ENCODE peak calls at places on chromosomes 1 and 21, in four cellular contexts. L is fibroblast of the conjunctiva, N is GM23248, C is cardiac muscle cell. H is an unnamed sample.
A peak's percentile ranks its signal among the peaks of the same experiment; 100 is the strongest.

GRCh38 chr1:183807549-183808168 is 2.7 kb downstream of the RGL1 start:
- DNase-seq in C (peak; percentile 33), L (no peak), N (peak; percentile 85), H (peak; percentile 84)

GRCh38 chr1:1021010-1021845 is 1.3 kb downstream of the AGRN start:
- DNase-seq in C (peak; percentile 76), L (peak; percentile 31), N (peak; percentile 78), H (peak; percentile 87)

GRCh38 chr1:78607334-78607927 is 12.8 kb upstream of the IFI44L start:
- DNase-seq in L (peak; percentile 24), N (peak; percentile 57), C (peak; percentile 66), H (peak; percentile 45)

GRCh38 chr1:161749509-161750407 is at the start of gene DUSP12:
- DNase-seq in L (peak; percentile 94), N (peak; percentile 99), C (peak; percentile 98), H (peak; percentile 95)

GRCh38 chr21:32612075-32612998 is at the start of gene CFAP298:
- DNase-seq in L (peak; percentile 95), N (peak; percentile 98), C (peak; percentile 98), H (peak; percentile 97)

GRCh38 chr21:35376406-35377135 is 327.5 kb upstream of the RUNX1 start:
- DNase-seq in L (no peak), C (no peak), N (peak; percentile 14), H (peak; percentile 65)

GRCh38 chr21:36697473-36698159 is 1.3 kb upstream of the SIM2 start:
- DNase-seq in L (no peak), N (no peak), C (no peak), H (no peak)

GRCh38 chr1:204503913-204504519 is 9.4 kb upstream of the PIK3C2B start:
- DNase-seq in L (no peak), C (no peak), N (no peak), H (no peak)

GRCh38 chr1:27568247-27569087 is 35.5 kb downstream of the AHDC1 start:
- DNase-seq in N (peak; percentile 90), C (peak; percentile 96), L (peak; percentile 78), H (peak; percentile 94)

GRCh38 chr1:97192872-97193572 is 471.4 kb downstream of the PTBP2 start:
- DNase-seq in N (peak; percentile 92), C (peak; percentile 95), L (peak; percentile 92), H (peak; percentile 95)

GRCh38 chr1:91555821-91556531 is 55.3 kb downstream of the CDC7 start:
- DNase-seq in L (no peak), N (peak; percentile 94), C (peak; percentile 84), H (peak; percentile 74)

GRCh38 chr1:36087233-36088123 is 1.2 kb upstream of the ADPRS start:
- DNase-seq in N (peak; percentile 22), L (no peak), C (no peak), H (no peak)

GRCh38 chr1:34781844-34782391 is 904 bp downstream of the GJB3 start:
- DNase-seq in L (no peak), N (no peak), C (no peak), H (no peak)

GRCh38 chr1:90835172-90835660 is 118.1 kb upstream of the BARHL2 start:
- DNase-seq in C (no peak), L (no peak), N (peak; percentile 47), H (no peak)

GRCh38 chr1:167957710-167958109 is 20.8 kb upstream of the MPC2 start:
- DNase-seq in N (peak; percentile 31), L (no peak), C (no peak), H (peak; percentile 27)

GRCh38 chr1:154419620-154420020 is 14.5 kb downstream of the IL6R start:
- DNase-seq in N (peak; percentile 97), C (peak; percentile 97), L (peak; percentile 86), H (peak; percentile 91)

GRCh38 chr1:228853637-228854036 is 118.4 kb downstream of the RHOU start:
- DNase-seq in N (no peak), C (no peak), L (no peak), H (no peak)

H was measured in EH.